ENCODE peak calls at places on chromosomes 4 and X, in six cellular contexts. D is activated CD4-positive, alpha-beta T cell treated with anti-CD3 and anti-CD28 coated beads, Interleukin-2, amount 50 U/mL, for 1 hour; L is SJCRH30; U is IMR-90; F is hepatocyte; J is iris pigment epithelial cell. R is an unnamed sample.

GRCh38 chr4:161696957-161697356 is 466.8 kb downstream of the FSTL5 start:
- DNase-seq in U (no peak), F (no peak), J (no peak), L (no peak), D (no peak), R (no peak)

GRCh38 chr4:183746305-183747229 is 87.5 kb downstream of the TRAPPC11 start:
- DNase-seq in L (no peak), J (no peak), F (no peak), D (no peak), U (peak), R (no peak)

GRCh38 chr4:188976644-188977115 is 837.4 kb downstream of the TRIML1 start:
- DNase-seq in J (peak), F (peak), D (no peak), U (peak), L (peak), R (peak)

GRCh38 chr4:176839656-176840055 is 46.9 kb upstream of the VEGFC start:
- DNase-seq in J (no peak), U (no peak), F (no peak), L (no peak), D (no peak), R (no peak)

GRCh38 chr4:9924750-9925149 is 96.5 kb downstream of the SLC2A9 start:
- DNase-seq in U (peak), D (no peak), F (no peak), L (peak), J (peak), R (no peak)

GRCh38 chr4:111854494-111855087 is 290.7 kb upstream of the FAM241A start:
- DNase-seq in U (peak), D (no peak), F (peak), J (peak), L (peak), R (peak)

GRCh38 chrX:41332408-41332987 is 1.5 kb upstream of the DDX3X start:
- DNase-seq in U (peak), L (no peak), D (peak), F (peak), J (peak), R (peak)

GRCh38 chrX:111131572-111131971 is 35.6 kb downstream of the PAK3 start:
- DNase-seq in U (peak), D (no peak), J (peak), L (peak), F (peak), R (peak)

GRCh38 chrX:46599051-46599560 is 25.5 kb downstream of the CHST7 start:
- DNase-seq in D (no peak), J (peak), U (peak), F (no peak), L (no peak), R (peak)

GRCh38 chrX:94752434-94753169 is 1078.6 kb downstream of the FAM133A start:
- DNase-seq in D (no peak), F (no peak), L (no peak), J (no peak), U (no peak), R (no peak)

GRCh38 chr4:10022346-10023049 is 1.2 kb upstream of the SLC2A9 start:
- DNase-seq in J (no peak), U (no peak), D (no peak), L (no peak), F (no peak), R (no peak)

GRCh38 chr4:166386491-166387367 is 513.7 kb downstream of the TLL1 start:
- DNase-seq in F (no peak), D (no peak), U (no peak), L (no peak), J (no peak), R (no peak)

GRCh38 chrX:49271341-49271740 is 1.7 kb downstream of the PPP1R3F start:
- DNase-seq in L (no peak), U (no peak), F (no peak), J (no peak), D (no peak), R (no peak)

GRCh38 chr4:186189656-186190055 is 1.7 kb upstream of the CYP4V2 start:
- DNase-seq in U (no peak), F (peak), L (no peak), D (no peak), J (no peak), R (no peak)

GRCh38 chr4:154744341-154744948 is 645 bp downstream of the LRAT start:
- DNase-seq in J (no peak), U (no peak), F (no peak), L (no peak), D (no peak), R (no peak)

GRCh38 chr4:145042601-145043000 is 55.4 kb downstream of the ANAPC10 start:
- DNase-seq in F (no peak), J (no peak), L (peak), U (no peak), D (no peak), R (peak)

GRCh38 chr4:41111796-41112195 is 102.5 kb downstream of the APBB2 start:
- DNase-seq in U (no peak), F (no peak), D (no peak), L (no peak), J (no peak), R (no peak)

GRCh38 chrX:48589482-48590162 is 7.7 kb upstream of the WDR13 start:
- DNase-seq in U (no peak), D (no peak), L (no peak), J (no peak), F (no peak), R (no peak)

GRCh38 chrX:154369453-154370299 is 4.8 kb downstream of the FLNA start:
- DNase-seq in L (peak), U (peak), D (peak), F (peak), J (peak), R (peak)

GRCh38 chrX:108298165-108298602 is 140.0 kb downstream of the COL4A6 start:
- DNase-seq in F (no peak), L (no peak), J (no peak), D (no peak), U (no peak), R (no peak)

GRCh38 chr4:126661194-126661593 is 971.6 kb upstream of the INTU start:
- DNase-seq in F (no peak), U (peak), D (no peak), J (peak), L (no peak), R (peak)

GRCh38 chrX:133654801-133655200 is 239.5 kb upstream of the GPC4 start:
- DNase-seq in D (no peak), L (no peak), F (no peak), J (peak), U (peak), R (peak)

GRCh38 chr4:39335566-39335965 is 30.6 kb downstream of the RFC1 start:
- DNase-seq in L (no peak), J (no peak), U (no peak), F (no peak), D (no peak), R (no peak)

GRCh38 chr4:113878718-113879117 is 100.7 kb downstream of the ARSJ start:
- DNase-seq in J (peak), L (peak), F (peak), U (peak), D (no peak), R (peak)

GRCh38 chrX:50863471-50863870 is 47.1 kb upstream of the BMP15 start:
- DNase-seq in J (no peak), F (no peak), D (no peak), L (no peak), U (no peak), R (no peak)

GRCh38 chrX:78886550-78886949 is 58.6 kb upstream of the P2RY10 start:
- DNase-seq in U (no peak), L (no peak), D (no peak), F (peak), J (peak), R (no peak)

GRCh38 chr4:137623013-137623412 is 90.7 kb upstream of the PCDH18 start:
- DNase-seq in D (no peak), L (peak), U (no peak), J (peak), F (no peak), R (no peak)

GRCh38 chr4:174307694-174308093 is 24.0 kb downstream of the CEP44 start:
- DNase-seq in D (no peak), U (no peak), L (no peak), J (no peak), F (no peak), R (no peak)

GRCh38 chrX:9871871-9872270 is 85.6 kb downstream of the SHROOM2 start:
- DNase-seq in U (peak), D (no peak), F (no peak), L (no peak), J (no peak), R (peak)

GRCh38 chr4:65552071-65552470 is 118.2 kb downstream of the EPHA5 start:
- DNase-seq in U (no peak), F (no peak), J (no peak), D (no peak), L (peak), R (no peak)

GRCh38 chr4:11720292-11720691 is 291.6 kb upstream of the HS3ST1 start:
- DNase-seq in L (no peak), F (peak), D (no peak), J (peak), U (peak), R (peak)

R was measured in fibroblast of lung.